ENCODE peak calls at places on chromosomes 1 and 21, in five cellular contexts. U is H9, R is H1, Z is trophoblast cell, Y is mesendoderm. L is an unnamed sample.
A peak's percentile ranks its signal among the peaks of the same experiment; 100 is the strongest.

GRCh38 chr1:204885790-204886189 is 15.1 kb downstream of the NFASC start:
- DNase-seq in U (no peak), R (no peak), Z (no peak), Y (no peak), L (no peak)

GRCh38 chr21:16569679-16570078 is 839.9 kb downstream of the USP25 start:
- DNase-seq in U (no peak), R (no peak), Z (peak; percentile 7), Y (no peak), L (no peak)

GRCh38 chr1:64564891-64565290 is 95.0 kb downstream of the CACHD1 start:
- DNase-seq in U (no peak), R (no peak), Z (no peak), Y (no peak), L (no peak)

GRCh38 chr21:33948096-33948950 is 32.7 kb upstream of the ATP5PO start:
- DNase-seq in U (peak; percentile 92), R (peak; percentile 75), Z (peak; percentile 26), Y (peak; percentile 98), L (peak; percentile 78)

GRCh38 chr1:219806642-219807041 is 121.7 kb downstream of the SLC30A10 start:
- DNase-seq in U (no peak), R (no peak), Z (no peak), Y (no peak), L (no peak)

GRCh38 chr1:96256391-96256790 is 465.2 kb upstream of the PTBP2 start:
- DNase-seq in U (no peak), R (no peak), Z (no peak), Y (no peak), L (no peak)

GRCh38 chr1:87766737-87767136 is 438.1 kb downstream of the LMO4 start:
- DNase-seq in U (no peak), R (no peak), Z (no peak), Y (no peak), L (no peak)

GRCh38 chr1:89261926-89262540 is 10.6 kb downstream of the GBP5 start:
- DNase-seq in U (no peak), R (no peak), Z (no peak), Y (peak; percentile 82), L (no peak)

DNA sequence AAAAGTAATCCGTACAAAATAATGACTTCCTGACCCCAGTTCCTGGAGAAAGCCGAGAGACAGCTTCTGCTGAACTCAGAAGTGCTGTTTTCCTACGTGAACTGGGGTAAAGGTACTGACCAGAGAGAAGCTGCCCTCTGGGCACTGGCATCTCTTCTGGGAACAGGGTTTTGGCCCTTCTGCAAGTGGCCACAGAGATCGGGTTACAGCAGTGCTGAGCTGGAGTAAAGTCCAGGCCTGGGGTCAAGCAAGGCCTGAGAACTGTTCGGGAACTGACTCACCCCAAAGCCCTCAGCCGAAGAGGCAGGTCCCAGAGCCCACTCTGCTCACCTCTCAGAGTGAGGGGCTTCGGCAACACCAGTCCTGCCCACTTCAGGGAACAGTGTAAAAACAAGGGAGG is 177.2 kb upstream of the RUNX1 start:
- DNase-seq in U (no peak), R (no peak), Z (no peak), Y (no peak), L (no peak)
- H2BK120ac ChIP-seq in U (no peak overlapping the region), R (no peak overlapping the region), Z (no peak overlapping the region), Y (no peak overlapping the region), L (no peak overlapping the region)

GRCh38 chr1:211132681-211133392 is 1.1 kb downstream of the KCNH1 start:
- DNase-seq in U (no peak), R (no peak), Z (no peak), Y (no peak), L (no peak)
- H3K23ac ChIP-seq in U (no peak overlapping the region), R (no peak overlapping the region), Z (no peak overlapping the region), Y (no peak overlapping the region), L (no peak overlapping the region)

GRCh38 chr1:44418022-44418673 is 13.1 kb downstream of the RNF220 start:
- DNase-seq in U (no peak), R (no peak), Z (no peak), Y (peak; percentile 40), L (no peak)

GRCh38 chr1:44416408-44416807 is 11.4 kb downstream of the RNF220 start:
- DNase-seq in U (no peak), R (no peak), Z (no peak), Y (no peak), L (no peak)

GRCh38 chr1:44420535-44420934 is 15.5 kb downstream of the RNF220 start:
- DNase-seq in U (no peak), R (no peak), Z (no peak), Y (no peak), L (no peak)

GRCh38 chr1:44413740-44414139 is 8.7 kb downstream of the RNF220 start:
- DNase-seq in U (no peak), R (no peak), Z (no peak), Y (no peak), L (no peak)

DNA sequence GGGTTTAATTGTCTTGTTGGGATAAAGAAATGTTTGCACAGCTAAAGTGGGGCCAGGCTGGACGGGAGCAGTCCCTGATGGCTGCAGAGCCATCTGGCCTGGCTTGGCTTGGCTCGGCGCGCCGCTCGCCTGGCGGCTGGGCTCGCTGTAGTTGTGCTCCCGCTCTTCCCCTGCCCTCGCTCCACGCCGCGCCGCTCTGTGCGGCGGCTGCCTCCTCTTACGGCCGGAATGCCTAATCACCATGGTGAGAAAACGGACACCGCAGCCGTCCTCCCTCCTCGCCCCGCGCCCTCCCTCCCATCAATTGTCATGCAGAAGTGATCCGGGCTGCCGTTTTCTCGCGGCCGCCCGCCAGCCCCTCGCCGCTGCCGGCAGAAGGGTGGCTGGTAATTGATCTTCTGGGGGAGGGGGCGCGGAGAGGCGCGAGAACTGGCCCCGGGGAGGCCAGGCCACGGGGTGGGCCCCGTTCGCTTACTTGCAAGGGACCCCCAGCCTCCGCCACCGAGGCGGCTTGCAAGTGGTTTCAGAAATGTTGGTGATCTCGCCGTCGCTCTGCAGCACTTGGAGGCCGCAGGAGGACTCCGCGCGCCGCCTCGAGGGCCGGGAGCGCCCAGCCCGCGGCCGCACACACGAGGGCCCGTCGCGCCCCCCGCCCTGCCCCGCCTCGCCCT is 12.4 kb downstream of the RNF220 start:
- DNase-seq in U (peak; percentile 92), R (peak; percentile 85), Z (no peak), Y (peak; percentile 92), L (peak; percentile 86)
- H3K9ac ChIP-seq in U (peak overlapping the region; percentile 14), R (no peak overlapping the region), Z (no peak overlapping the region), Y (peak overlapping the region; percentile 57), L (no peak overlapping the region)

GRCh38 chr1:109723351-109723750 is 11.3 kb downstream of the GSTM5 start:
- DNase-seq in U (no peak), R (no peak), Z (no peak), Y (no peak), L (no peak)
- H2BK120ac ChIP-seq in U (no peak overlapping the region), R (no peak overlapping the region), Z (no peak overlapping the region), Y (no peak overlapping the region), L (no peak overlapping the region)

GRCh38 chr1:81050390-81050789 is 750.3 kb upstream of the ADGRL2 start:
- DNase-seq in U (no peak), R (no peak), Z (no peak), Y (no peak), L (no peak)

GRCh38 chr1:81042225-81042624 is 758.5 kb upstream of the ADGRL2 start:
- DNase-seq in U (no peak), R (no peak), Z (no peak), Y (no peak), L (no peak)

GRCh38 chr1:81044708-81045107 is 756.0 kb upstream of the ADGRL2 start:
- DNase-seq in U (no peak), R (no peak), Z (no peak), Y (peak; percentile 8), L (no peak)
- H3K23ac ChIP-seq in U (no peak overlapping the region), R (no peak overlapping the region), Z (no peak overlapping the region), Y (no peak overlapping the region), L (no peak overlapping the region)

DNA sequence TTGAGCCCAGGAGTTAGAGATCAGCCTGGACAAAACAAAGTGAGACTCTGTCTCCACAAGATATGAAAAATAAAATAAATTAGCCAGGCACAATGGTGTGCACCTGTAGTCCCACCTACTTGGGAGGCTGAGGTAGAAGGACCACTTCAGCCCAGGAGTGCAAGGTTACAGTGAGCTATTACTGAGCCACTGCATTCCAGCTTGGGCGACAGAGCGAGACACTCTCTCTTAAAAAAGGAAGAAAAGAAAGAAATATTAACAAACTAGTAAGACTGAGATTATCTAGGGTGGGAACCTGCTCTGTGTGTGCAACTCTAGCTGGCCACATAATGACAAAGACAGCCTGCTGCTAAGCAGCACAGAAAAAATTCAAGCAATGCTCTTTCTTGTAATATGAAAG is 74.7 kb downstream of the ENAH start:
- DNase-seq in U (no peak), R (no peak), Z (no peak), Y (no peak), L (no peak)
- H3K9ac ChIP-seq in U (no peak overlapping the region), R (no peak overlapping the region), Z (no peak overlapping the region), Y (no peak overlapping the region), L (no peak overlapping the region)

DNA sequence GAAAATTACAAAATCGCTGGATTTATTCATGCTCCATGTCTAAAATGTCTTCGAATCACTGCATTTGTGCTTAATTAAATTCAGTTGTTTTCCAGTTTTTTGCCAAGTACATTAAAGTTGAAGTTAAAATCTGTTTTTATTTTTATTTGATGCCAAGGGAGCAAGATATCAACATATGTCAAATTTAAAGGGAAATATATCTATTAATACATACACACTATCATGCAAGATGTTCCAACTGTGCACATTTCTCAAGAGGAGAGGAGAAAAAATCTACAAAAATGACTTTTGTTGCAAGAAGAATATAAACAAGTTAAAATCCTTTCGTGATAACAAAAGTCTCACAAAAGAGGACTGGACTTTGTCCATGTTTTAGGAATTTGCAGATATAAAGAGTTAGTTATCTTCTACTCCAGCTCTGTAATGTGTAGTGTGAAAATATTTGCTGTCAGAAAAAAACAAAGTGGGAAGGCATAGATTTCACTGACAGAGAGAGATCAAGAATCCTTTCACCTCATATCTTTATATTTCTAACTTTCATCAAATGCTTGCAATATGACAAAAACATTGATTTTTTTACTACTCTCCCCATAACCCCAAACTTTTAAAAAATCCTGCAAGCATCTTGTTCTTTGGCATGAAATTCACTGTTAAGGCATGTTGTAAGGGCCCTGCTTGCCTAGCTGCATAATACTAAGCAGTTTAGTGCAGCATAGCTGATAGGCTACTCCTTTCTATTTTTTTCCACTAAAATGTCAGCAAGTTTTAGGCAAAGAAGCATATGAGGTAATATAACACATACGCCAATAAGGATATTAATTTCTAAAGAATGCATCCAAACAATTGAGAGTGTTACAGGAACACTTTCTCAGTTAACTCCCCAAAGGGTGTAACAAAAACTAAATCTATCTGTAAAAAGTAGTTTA is 340.2 kb upstream of the ADAMTS5 start:
- DNase-seq in U (no peak), R (no peak), Z (no peak), Y (no peak), L (no peak)
- H2BK120ac ChIP-seq in U (no peak overlapping the region), R (no peak overlapping the region), Z (no peak overlapping the region), Y (no peak overlapping the region), L (no peak overlapping the region)

L was measured in neuronal stem cell.